ENCODE peak calls at places on chromosomes 13 and 19, in nine cellular contexts. M is left ventricle myocardium inferior, S is breast epithelium, D is IMR-90, X is heart left ventricle, Y is cardiac muscle cell, K is fibroblast of lung, C is upper lobe of right lung, G is GM23248. Q is an unnamed sample. For H3K27me3, the result is how much of the 10 kb centered on the place peaks cover.

GRCh38 chr19:6378036-6378435 is 2.3 kb upstream of the PSPN start:
- DNase-seq in M (no peak), S (peak), D (peak), X (no peak), Y (no peak), K (no peak), C (no peak), G (peak), Q (no peak)

GRCh38 chr13:114161644-114162532 is 17.2 kb upstream of the CFAP97D2 start:
- DNase-seq in M (peak), S (peak), D (peak), X (peak), Y (no peak), K (peak), C (peak), G (peak), Q (peak)

GRCh38 chr19:42121666-42122069 is 10.6 kb downstream of the POU2F2 start:
- DNase-seq in M (peak), S (no peak), D (peak), X (peak), Y (no peak), K (peak), C (no peak), G (peak), Q (peak)

GRCh38 chr19:43446746-43447489 is 18.5 kb downstream of the LYPD3 start:
- DNase-seq in M (peak), S (peak), D (peak), X (peak), Y (peak), K (peak), C (peak), G (peak), Q (peak)

GRCh38 chr19:39402417-39403297 is 4.0 kb upstream of the ZFP36 start:
- DNase-seq in M (peak), S (peak), D (peak), X (peak), Y (peak), K (peak), C (peak), G (peak), Q (peak)

GRCh38 chr19:5993516-5994406 is 15.8 kb upstream of the RANBP3 start:
- DNase-seq in M (peak), S (no peak), D (no peak), X (peak), Y (no peak), K (peak), C (peak), G (no peak), Q (peak)

GRCh38 chr13:59038824-59039223 is 1124.9 kb downstream of the DIAPH3 start:
- DNase-seq in M (no peak), S (no peak), D (peak), X (no peak), Y (no peak), K (peak), C (no peak), G (no peak), Q (no peak)

GRCh38 chr19:22602631-22603272 is 31.4 kb upstream of the ZNF492 start:
- DNase-seq in M (no peak), S (no peak), D (no peak), X (no peak), Y (no peak), K (no peak), C (no peak), G (no peak), Q (no peak)

GRCh38 chr13:27605099-27605498 is 15.2 kb downstream of the LNX2 start:
- DNase-seq in M (no peak), S (no peak), D (no peak), X (no peak), Y (no peak), K (no peak), C (no peak), G (no peak), Q (no peak)

GRCh38 chr19:34126966-34127365 is 45.3 kb upstream of the LSM14A start:
- DNase-seq in M (no peak), S (no peak), D (no peak), X (no peak), Y (no peak), K (no peak), C (no peak), G (no peak), Q (no peak)

GRCh38 chr19:55670280-55671053 is 4.6 kb upstream of the EPN1 start:
- DNase-seq in M (no peak), S (no peak), D (peak), X (peak), Y (no peak), K (no peak), C (no peak), G (no peak), Q (peak)

GRCh38 chr13:33276581-33276980 is 9.0 kb downstream of the STARD13 start:
- DNase-seq in M (no peak), S (no peak), D (no peak), X (no peak), Y (no peak), K (no peak), C (no peak), G (no peak), Q (no peak)

GRCh38 chr13:40789275-40790231 is at the start of gene SLC25A15:
- DNase-seq in M (peak), S (peak), D (peak), X (peak), Y (peak), K (peak), C (peak), G (peak), Q (peak)

GRCh38 chr19:50854636-50855410 is at the start of gene KLK3:
- DNase-seq in M (no peak), S (no peak), D (no peak), X (no peak), Y (no peak), K (no peak), C (no peak), G (no peak), Q (no peak)

GRCh38 chr13:27797228-27797624 is 4.9 kb downstream of the GSX1 start:
- DNase-seq in M (no peak), S (no peak), D (peak), X (no peak), Y (peak), K (peak), C (no peak), G (peak), Q (no peak)

GRCh38 chr19:1400281-1401137 is 833 bp downstream of the GAMT start:
- DNase-seq in M (peak), S (no peak), D (no peak), X (peak), Y (peak), K (no peak), C (no peak), G (peak), Q (no peak)

GRCh38 chr13:108834193-108834592 is 204.8 kb downstream of the MYO16 start:
- DNase-seq in M (no peak), S (no peak), D (peak), X (no peak), Y (no peak), K (no peak), C (no peak), G (no peak), Q (no peak)

GRCh38 chr19:10219678-10220077 is 11.5 kb downstream of the S1PR2 start:
- DNase-seq in M (no peak), S (no peak), D (peak), X (no peak), Y (no peak), K (peak), C (no peak), G (peak), Q (no peak)

GRCh38 chr13:112101360-112101930 is 34.5 kb downstream of the SOX1 start:
- DNase-seq in M (no peak), S (no peak), D (no peak), X (no peak), Y (no peak), K (no peak), C (no peak), G (no peak), Q (no peak)

GRCh38 chr13:112104873-112105234 is 37.9 kb downstream of the SOX1 start:
- DNase-seq in M (no peak), S (no peak), D (no peak), X (no peak), Y (no peak), K (no peak), C (no peak), G (no peak), Q (no peak)

GRCh38 chr13:112102243-112102642 is 35.3 kb downstream of the SOX1 start:
- DNase-seq in M (no peak), S (no peak), D (no peak), X (no peak), Y (peak), K (no peak), C (no peak), G (peak), Q (no peak)

GRCh38 chr13:112103971-112104872 is 37.3 kb downstream of the SOX1 start:
- DNase-seq in M (no peak), S (no peak), D (no peak), X (no peak), Y (peak), K (no peak), C (no peak), G (no peak), Q (no peak)

GRCh38 chr13:112103260-112103843 is 36.4 kb downstream of the SOX1 start:
- DNase-seq in M (no peak), S (no peak), D (no peak), X (no peak), Y (no peak), K (no peak), C (no peak), G (no peak), Q (no peak)
- H3K27me3 ChIP-seq in M (half or more), S (under half), D (under half), X (half or more), Y (half or more), K (under half), C (half or more), G (under half), Q (half or more)

GRCh38 chr13:102401305-102401704 is 543 bp downstream of the FGF14 start:
- DNase-seq in M (no peak), S (no peak), D (no peak), X (no peak), Y (no peak), K (peak), C (no peak), G (peak), Q (no peak)
- H3K27ac ChIP-seq in M (peak), S (no peak), D (no peak), X (no peak), Y (no peak), K (no peak), C (no peak), G (no peak), Q (no peak)

GRCh38 chr19:58311345-58311744 is 6.2 kb downstream of the ERVK3-1 start:
- DNase-seq in M (no peak), S (no peak), D (no peak), X (no peak), Y (no peak), K (no peak), C (no peak), G (no peak), Q (no peak)
- H3K27me3 ChIP-seq in M (under half), S (under half), D (under half), X (under half), Y (under half), K (under half), C (under half), G (under half), Q (under half)

GRCh38 chr13:50220938-50221337 is 205.7 kb downstream of the KCNRG start:
- DNase-seq in M (no peak), S (no peak), D (no peak), X (no peak), Y (no peak), K (no peak), C (no peak), G (no peak), Q (no peak)

GRCh38 chr13:50224534-50224933 is 209.3 kb downstream of the KCNRG start:
- DNase-seq in M (no peak), S (no peak), D (peak), X (no peak), Y (no peak), K (peak), C (no peak), G (peak), Q (no peak)

GRCh38 chr13:50225188-50226155 is 210.2 kb downstream of the KCNRG start:
- DNase-seq in M (no peak), S (no peak), D (no peak), X (no peak), Y (no peak), K (no peak), C (no peak), G (no peak), Q (no peak)

GRCh38 chr13:50219743-50220142 is 204.5 kb downstream of the KCNRG start:
- DNase-seq in M (no peak), S (no peak), D (no peak), X (no peak), Y (no peak), K (no peak), C (no peak), G (no peak), Q (no peak)

GRCh38 chr13:50222569-50223332 is 207.5 kb downstream of the KCNRG start:
- DNase-seq in M (peak), S (peak), D (peak), X (peak), Y (no peak), K (peak), C (peak), G (peak), Q (peak)
- H3K27ac ChIP-seq in M (peak), S (peak), D (peak), X (no peak), Y (no peak), K (peak), C (peak), G (peak), Q (peak)